ENCODE peak calls at places on chromosome 12, in ten cellular contexts. F is naive B cell, L is aorta, Y is glutamatergic neuron, C is fibroblast of pulmonary artery, W is endothelial cell of umbilical vein, P is mesenteric fat pad, A is NCI-H345, M is NCI-H226, K is lower lobe of right lung. U is an unnamed sample.

GRCh38 chr12:4274960-4275868 is 1.7 kb downstream of the CCND2 start:
- DNase-seq in F (no peak), L (peak; percentile 79), Y (no peak), C (peak; percentile 36), W (no peak), P (no peak), A (no peak), M (no peak), K (no peak), U (no peak)

GRCh38 chr12:117377758-117378157 is 16.3 kb upstream of the NOS1 start:
- DNase-seq in F (no peak), L (no peak), Y (no peak), C (no peak), W (peak; percentile 13), P (no peak), A (no peak), M (no peak), K (no peak), U (no peak)

GRCh38 chr12:95408201-95408600 is 65.8 kb upstream of the METAP2 start:
- DNase-seq in F (no peak), L (no peak), Y (no peak), C (no peak), W (no peak), P (no peak), A (no peak), M (no peak), K (no peak), U (no peak)

GRCh38 chr12:57793920-57794319 is 11.3 kb downstream of the TSFM start:
- DNase-seq in F (no peak), L (no peak), Y (no peak), C (peak; percentile 81), W (peak; percentile 19), P (no peak), A (no peak), M (peak; percentile 74), K (no peak), U (no peak)

GRCh38 chr12:131850856-131851559 is 22.8 kb downstream of the MMP17 start:
- DNase-seq in F (no peak), L (no peak), Y (no peak), C (no peak), W (no peak), P (no peak), A (no peak), M (no peak), K (no peak), U (peak; percentile 35)

GRCh38 chr12:90281156-90281868 is 572.7 kb upstream of the ATP2B1 start:
- DNase-seq in F (no peak), L (no peak), Y (no peak), C (peak; percentile 11), W (no peak), P (no peak), A (no peak), M (no peak), K (no peak), U (no peak)

GRCh38 chr12:79300199-79300568 is 390.6 kb downstream of the PAWR start:
- DNase-seq in F (no peak), L (no peak), Y (no peak), C (peak; percentile 65), W (no peak), P (no peak), A (no peak), M (peak; percentile 48), K (no peak), U (no peak)

GRCh38 chr12:41277019-41277770 is 89.1 kb downstream of the PDZRN4 start:
- DNase-seq in F (peak; percentile 14), L (no peak), Y (peak; percentile 15), C (peak; percentile 69), W (peak; percentile 41), P (no peak), A (peak; percentile 22), M (no peak), K (no peak), U (no peak)

GRCh38 chr12:50283924-50284236 is 560 bp upstream of the LIMA1 start:
- DNase-seq in F (no peak), L (no peak), Y (no peak), C (peak; percentile 43), W (no peak), P (no peak), A (no peak), M (no peak), K (no peak), U (no peak)

GRCh38 chr12:132275110-132275531 is 54.3 kb downstream of the GALNT9 start:
- DNase-seq in F (no peak), L (no peak), Y (peak; percentile 65), C (peak; percentile 62), W (peak; percentile 31), P (no peak), A (no peak), M (peak; percentile 68), K (peak; percentile 30), U (no peak)

GRCh38 chr12:118350908-118351592 is 21.7 kb downstream of the TAOK3 start:
- DNase-seq in F (no peak), L (no peak), Y (no peak), C (no peak), W (no peak), P (no peak), A (no peak), M (no peak), K (no peak), U (no peak)

GRCh38 chr12:120413901-120414695 is 23.8 kb upstream of the COX6A1 start:
- DNase-seq in F (no peak), L (no peak), Y (peak; percentile 22), C (no peak), W (no peak), P (no peak), A (no peak), M (no peak), K (no peak), U (no peak)

GRCh38 chr12:30795660-30796507 is 41.1 kb upstream of the CAPRIN2 start:
- DNase-seq in F (peak; percentile 30), L (peak; percentile 92), Y (peak; percentile 79), C (peak; percentile 87), W (peak; percentile 80), P (no peak), A (peak; percentile 40), M (peak; percentile 53), K (peak; percentile 71), U (peak; percentile 18)

GRCh38 chr12:3990356-3990975 is 117.3 kb upstream of the PARP11 start:
- DNase-seq in F (no peak), L (no peak), Y (peak; percentile 20), C (no peak), W (no peak), P (no peak), A (no peak), M (no peak), K (no peak), U (no peak)

GRCh38 chr12:11891350-11892064 is 179.2 kb upstream of the BCL2L14 start:
- DNase-seq in F (peak; percentile 12), L (no peak), Y (no peak), C (no peak), W (no peak), P (no peak), A (no peak), M (no peak), K (no peak), U (no peak)

GRCh38 chr12:93102289-93102688 is 173.2 kb upstream of the EEA1 start:
- DNase-seq in F (no peak), L (no peak), Y (no peak), C (no peak), W (no peak), P (no peak), A (no peak), M (no peak), K (no peak), U (no peak)

GRCh38 chr12:68109444-68110217 is 49.9 kb downstream of the IFNG start:
- DNase-seq in F (no peak), L (no peak), Y (no peak), C (peak; percentile 6), W (no peak), P (no peak), A (no peak), M (peak; percentile 39), K (no peak), U (no peak)

GRCh38 chr12:16474801-16475200 is 127.4 kb downstream of the MGST1 start:
- DNase-seq in F (no peak), L (no peak), Y (no peak), C (no peak), W (no peak), P (no peak), A (no peak), M (no peak), K (no peak), U (no peak)

GRCh38 chr12:132622437-132623071 is 4.0 kb downstream of the P2RX2 start:
- DNase-seq in F (no peak), L (no peak), Y (no peak), C (peak; percentile 88), W (no peak), P (no peak), A (no peak), M (peak; percentile 59), K (no peak), U (no peak)

GRCh38 chr12:120951-121350 is 54.4 kb downstream of the IQSEC3 start:
- DNase-seq in F (no peak), L (peak; percentile 12), Y (no peak), C (no peak), W (no peak), P (no peak), A (no peak), M (no peak), K (peak; percentile 3), U (no peak)

GRCh38 chr12:127893875-127894635 is 372.9 kb upstream of the TMEM132C start:
- DNase-seq in F (no peak), L (no peak), Y (peak; percentile 14), C (no peak), W (no peak), P (no peak), A (no peak), M (no peak), K (no peak), U (no peak)

GRCh38 chr12:70989232-70989631 is 68.7 kb upstream of the PTPRR start:
- DNase-seq in F (no peak), L (no peak), Y (no peak), C (peak; percentile 42), W (no peak), P (no peak), A (no peak), M (no peak), K (no peak), U (no peak)

GRCh38 chr12:132286912-132287311 is 42.5 kb downstream of the GALNT9 start:
- DNase-seq in F (no peak), L (no peak), Y (no peak), C (peak; percentile 20), W (no peak), P (no peak), A (no peak), M (peak; percentile 59), K (peak; percentile 36), U (no peak)

GRCh38 chr12:59041241-59042121 is 121.2 kb upstream of the LRIG3 start:
- DNase-seq in F (no peak), L (no peak), Y (no peak), C (peak; percentile 92), W (peak; percentile 89), P (no peak), A (no peak), M (peak; percentile 93), K (no peak), U (no peak)

GRCh38 chr12:71158361-71158882 is 623 bp upstream of the TSPAN8 start:
- DNase-seq in F (no peak), L (no peak), Y (no peak), C (peak; percentile 42), W (peak; percentile 61), P (no peak), A (peak; percentile 78), M (peak; percentile 85), K (no peak), U (no peak)

GRCh38 chr12:57524814-57525614 is 2.4 kb downstream of the MBD6 start:
- DNase-seq in F (no peak), L (no peak), Y (peak; percentile 58), C (no peak), W (no peak), P (no peak), A (no peak), M (no peak), K (no peak), U (no peak)

GRCh38 chr12:92759634-92760268 is 57.0 kb downstream of the PLEKHG7 start:
- DNase-seq in F (no peak), L (no peak), Y (no peak), C (peak; percentile 93), W (peak; percentile 36), P (no peak), A (no peak), M (peak; percentile 95), K (no peak), U (no peak)

GRCh38 chr12:63826002-63826585 is 18.4 kb upstream of the SRGAP1 start:
- DNase-seq in F (no peak), L (no peak), Y (no peak), C (peak; percentile 87), W (peak; percentile 66), P (no peak), A (no peak), M (peak; percentile 52), K (no peak), U (no peak)

U was measured in T-cell.